ENCODE peak calls at places on chromosomes 7 and 10, in eight cellular contexts. E is Calu3; Z is activated naive CD4-positive, alpha-beta T cell treated with anti-CD3 and anti-CD28 coated beads, Interleukin-2, amount 10 ng/mL, durations not matched to agents 7 days and 5 days; F is aorta; U is activated T-cell treated with anti-CD3 and anti-CD28 coated beads for 48 hours; H is adrenal gland; R is substantia nigra; W is BJ. O is an unnamed sample.

GRCh38 chr7:49398730-49399129 is 374.7 kb upstream of the VWC2 start:
- DNase-seq in E (no peak), Z (no peak), F (no peak), U (no peak), H (no peak), R (no peak), W (no peak), O (no peak)

GRCh38 chr7:46786221-46786951 is 795.5 kb downstream of the TNS3 start:
- DNase-seq in E (peak; percentile 69), Z (no peak), F (no peak), U (no peak), H (no peak), R (no peak), W (peak; percentile 39), O (no peak)

GRCh38 chr10:113326160-113327111 is 226.4 kb upstream of the HABP2 start:
- DNase-seq in E (peak; percentile 34), Z (no peak), F (peak; percentile 81), U (peak; percentile 17), H (peak; percentile 79), R (no peak), W (peak; percentile 83), O (peak; percentile 18)

GRCh38 chr10:73785721-73786511 is 510 bp downstream of the ZSWIM8 start:
- DNase-seq in E (peak; percentile 58), Z (peak; percentile 70), F (peak; percentile 65), U (peak; percentile 30), H (peak; percentile 53), R (no peak), W (no peak), O (peak; percentile 57)

GRCh38 chr10:126147866-126148578 is 240.3 kb downstream of the ADAM12 start:
- DNase-seq in E (no peak), Z (no peak), F (no peak), U (no peak), H (no peak), R (no peak), W (no peak), O (no peak)

GRCh38 chr7:116788542-116789197 is 73.7 kb upstream of the CAPZA2 start:
- DNase-seq in E (no peak), Z (no peak), F (no peak), U (no peak), H (no peak), R (no peak), W (no peak), O (no peak)

GRCh38 chr7:45597286-45597984 is 23.3 kb downstream of the ADCY1 start:
- DNase-seq in E (no peak), Z (no peak), F (no peak), U (no peak), H (no peak), R (no peak), W (no peak), O (no peak)

GRCh38 chr7:44638611-44639557 is 32.5 kb downstream of the OGDH start:
- DNase-seq in E (peak; percentile 97), Z (peak; percentile 91), F (peak; percentile 87), U (peak; percentile 77), H (peak; percentile 38), R (no peak), W (peak; percentile 31), O (peak; percentile 72)

GRCh38 chr10:127833804-127834203 is 58.9 kb downstream of the CLRN3 start:
- DNase-seq in E (no peak), Z (no peak), F (no peak), U (no peak), H (no peak), R (no peak), W (no peak), O (no peak)

GRCh38 chr10:100780324-100780723 is 34.9 kb downstream of the PAX2 start:
- DNase-seq in E (no peak), Z (no peak), F (no peak), U (no peak), H (no peak), R (no peak), W (no peak), O (peak; percentile 20)

GRCh38 chr10:90856261-90856660 is 1.6 kb downstream of the HTR7 start:
- DNase-seq in E (no peak), Z (no peak), F (no peak), U (no peak), H (no peak), R (no peak), W (no peak), O (no peak)

GRCh38 chr10:97587183-97587582 is 2.3 kb upstream of the C10orf62 start:
- DNase-seq in E (no peak), Z (no peak), F (no peak), U (no peak), H (no peak), R (no peak), W (no peak), O (no peak)

GRCh38 chr10:14693891-14694290 is 80.8 kb downstream of the FAM107B start:
- DNase-seq in E (no peak), Z (no peak), F (no peak), U (no peak), H (no peak), R (no peak), W (no peak), O (no peak)

GRCh38 chr10:119736220-119736619 is 10.4 kb downstream of the INPP5F start:
- DNase-seq in E (no peak), Z (no peak), F (no peak), U (no peak), H (no peak), R (no peak), W (no peak), O (no peak)